ENCODE peak calls at places on chromosomes 4 and X, in six cellular contexts. One of them, this sample, is unnamed.

GRCh38 chrX:11351375-11352295 is 58.4 kb downstream of the AMELX start:
- ATAC-seq in GM12878: peak; percentile 63
- ATAC-seq in HepG2: no peak
- ATAC-seq in K562: peak; percentile 35
- ATAC-seq in upper lobe of left lung: peak; percentile 77
- ATAC-seq in A549: no peak
- ATAC-seq in this sample: peak; percentile 84

GRCh38 chr4:83629945-83630684 is 94.2 kb downstream of the GPAT3 start:
- ATAC-seq in HepG2: peak; percentile 37
- ATAC-seq in GM12878: no peak
- ATAC-seq in K562: peak; percentile 91
- ATAC-seq in A549: no peak
- ATAC-seq in upper lobe of left lung: peak; percentile 93
- ATAC-seq in this sample: peak; percentile 71

GRCh38 chrX:120791013-120791643 is 84.5 kb downstream of the CT47B1 start:
- ATAC-seq in K562: no peak
- ATAC-seq in HepG2: no peak
- ATAC-seq in upper lobe of left lung: peak; percentile 58
- ATAC-seq in A549: peak; percentile 74
- ATAC-seq in GM12878: peak; percentile 34
- ATAC-seq in this sample: peak; percentile 38

GRCh38 chr4:40238700-40239548 is 42.1 kb downstream of the RHOH start:
- ATAC-seq in A549: peak; percentile 59
- ATAC-seq in upper lobe of left lung: peak; percentile 35
- ATAC-seq in HepG2: no peak
- ATAC-seq in K562: peak; percentile 99
- ATAC-seq in GM12878: peak; percentile 50
- ATAC-seq in this sample: no peak

GRCh38 chr4:184237612-184238011 is 19.9 kb upstream of the ENPP6 start:
- ATAC-seq in A549: no peak
- ATAC-seq in K562: peak; percentile 63
- ATAC-seq in GM12878: peak; percentile 71
- ATAC-seq in upper lobe of left lung: no peak
- ATAC-seq in HepG2: no peak
- ATAC-seq in this sample: no peak

GRCh38 chr4:143743591-143743990 is 43.1 kb upstream of the FREM3 start:
- ATAC-seq in K562: no peak
- ATAC-seq in HepG2: no peak
- ATAC-seq in A549: no peak
- ATAC-seq in GM12878: no peak
- ATAC-seq in upper lobe of left lung: no peak
- ATAC-seq in this sample: no peak

GRCh38 chr4:23485793-23486192 is 404.1 kb downstream of the PPARGC1A start:
- ATAC-seq in A549: no peak
- ATAC-seq in GM12878: no peak
- ATAC-seq in K562: peak; percentile 42
- ATAC-seq in HepG2: no peak
- ATAC-seq in upper lobe of left lung: no peak
- ATAC-seq in this sample: no peak

GRCh38 chr4:169271692-169272007 is 894 bp upstream of the SH3RF1 start:
- ATAC-seq in GM12878: peak; percentile 5
- ATAC-seq in K562: no peak
- ATAC-seq in upper lobe of left lung: no peak
- ATAC-seq in A549: peak; percentile 5
- ATAC-seq in HepG2: no peak
- ATAC-seq in this sample: no peak

GRCh38 chr4:122151982-122152698 is at the start of gene BLTP1:
- ATAC-seq in HepG2: peak; percentile 97
- ATAC-seq in upper lobe of left lung: peak; percentile 99
- ATAC-seq in K562: peak; percentile 99
- ATAC-seq in GM12878: peak; percentile 97
- ATAC-seq in A549: peak; percentile 99
- ATAC-seq in this sample: peak; percentile 98
- TF ChIP-seq EP300 in HepG2: no peak
- TF ChIP-seq EP300 in upper lobe of left lung: no peak
- TF ChIP-seq EP300 in K562: no peak
- TF ChIP-seq EP300 in GM12878: no peak
- TF ChIP-seq EP300 in A549: no peak
- TF ChIP-seq EP300 in this sample: no peak

DNA sequence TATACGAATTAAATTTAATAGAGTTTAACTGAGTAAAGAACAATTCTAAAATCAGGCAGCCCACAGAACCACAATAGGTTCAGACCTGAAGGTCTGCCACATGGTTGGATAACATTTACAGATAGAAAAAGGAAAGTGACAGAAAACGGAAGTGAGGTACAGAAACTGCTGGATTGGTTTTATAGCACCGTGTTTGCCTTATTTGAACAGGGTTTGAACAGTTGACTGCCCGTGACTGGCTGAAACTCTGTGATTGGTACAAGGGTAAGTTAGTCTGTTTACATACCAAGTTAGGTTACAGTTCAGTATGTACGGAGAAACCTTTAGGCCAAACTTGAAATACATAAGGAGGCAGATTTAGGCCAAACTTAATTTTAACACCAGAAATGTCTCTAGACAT is 64.1 kb upstream of the ATXN3L start:
- ATAC-seq in HepG2: no peak
- ATAC-seq in A549: no peak
- ATAC-seq in K562: no peak
- ATAC-seq in upper lobe of left lung: no peak
- ATAC-seq in GM12878: peak; percentile 85
- ATAC-seq in this sample: no peak
- H3K4me1 ChIP-seq in HepG2: no peaks in the 10 kb centered on the region
- H3K4me1 ChIP-seq in A549: peaks cover 12% of the 10 kb centered on the region
- H3K4me1 ChIP-seq in K562: no peaks in the 10 kb centered on the region
- H3K4me1 ChIP-seq in upper lobe of left lung: no peaks in the 10 kb centered on the region
- H3K4me1 ChIP-seq in GM12878: no peaks in the 10 kb centered on the region
- H3K4me1 ChIP-seq in this sample: no peaks in the 10 kb centered on the region

DNA sequence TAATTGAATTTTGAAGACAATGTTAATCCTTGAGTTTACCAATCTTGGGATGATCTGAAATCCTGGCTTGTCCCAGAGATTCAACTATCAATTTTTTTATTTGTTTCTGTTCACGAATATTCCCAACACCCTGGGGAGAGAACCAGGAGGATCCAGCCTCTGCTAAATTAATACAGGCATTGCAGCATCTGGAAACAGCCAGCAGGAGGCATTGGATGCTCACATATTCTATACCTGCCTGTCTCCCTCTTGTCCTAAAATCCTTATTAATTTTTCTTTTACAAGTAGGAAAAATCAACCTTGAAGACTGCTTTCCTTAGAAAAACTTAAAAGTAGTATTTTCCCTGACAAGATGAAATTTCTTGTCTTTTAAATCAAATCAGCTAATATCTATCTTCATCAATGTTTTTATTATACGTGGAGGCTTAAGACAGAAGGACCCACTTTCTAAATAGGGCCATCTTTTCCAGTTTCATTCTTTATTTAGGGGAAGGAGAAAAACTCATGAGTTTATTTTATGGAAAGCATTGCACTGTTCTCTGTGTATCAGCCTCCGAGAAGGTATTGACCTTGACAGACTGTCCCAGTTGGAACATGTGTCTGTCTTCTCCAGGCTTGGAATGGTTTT is 102.4 kb downstream of the CLNK start:
- ATAC-seq in upper lobe of left lung: peak; percentile 76
- ATAC-seq in GM12878: peak; percentile 62
- ATAC-seq in HepG2: peak; percentile 82
- ATAC-seq in K562: peak; percentile 85
- ATAC-seq in A549: peak; percentile 76
- ATAC-seq in this sample: no peak
- TF ChIP-seq CTCF in upper lobe of left lung: peak; percentile 80
- TF ChIP-seq CTCF in GM12878: peak; percentile 79
- TF ChIP-seq CTCF in HepG2: peak; percentile 71
- TF ChIP-seq CTCF in K562: peak; percentile 74
- TF ChIP-seq CTCF in A549: peak; percentile 56
- TF ChIP-seq CTCF in this sample: peak; percentile 41

DNA sequence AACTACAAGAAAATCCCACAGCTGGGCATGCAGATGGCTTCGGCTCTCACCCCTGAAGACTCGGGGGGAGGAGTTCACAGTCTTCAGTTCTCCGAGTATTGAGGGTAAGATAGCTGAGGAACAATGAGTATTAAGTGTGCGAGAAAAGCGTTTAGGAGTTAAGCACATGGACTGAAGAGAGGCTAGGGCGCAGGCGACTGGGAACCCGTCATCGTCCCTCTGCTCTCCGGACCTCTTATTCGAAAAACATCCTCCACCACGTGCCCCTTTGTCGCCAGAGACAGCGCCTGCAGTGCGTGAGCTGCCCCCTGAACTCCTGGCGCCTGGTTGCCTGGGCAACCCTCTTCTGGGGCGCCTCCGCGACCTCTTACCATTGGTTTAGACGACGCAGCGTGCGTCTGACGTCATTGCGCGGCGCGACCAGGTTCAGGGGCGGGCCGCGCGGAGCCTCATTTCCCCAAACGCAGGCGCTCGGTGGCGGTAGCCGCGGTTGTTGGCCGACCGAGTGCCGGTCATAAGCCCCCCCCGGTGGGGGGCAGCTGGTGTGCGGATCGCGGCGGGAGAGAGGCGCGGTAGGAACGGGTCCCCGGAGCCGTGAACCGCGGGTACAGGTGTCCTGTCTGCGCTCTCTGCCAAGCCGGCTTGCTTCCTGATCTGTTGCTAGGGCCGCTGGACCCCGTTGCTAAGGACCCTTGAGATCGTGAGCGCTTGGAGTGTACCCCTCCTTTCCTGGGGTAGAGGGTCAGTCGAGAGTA is at the start of gene PACRGL:
- ATAC-seq in K562: peak; percentile 98
- ATAC-seq in GM12878: peak; percentile 100
- ATAC-seq in A549: peak; percentile 100
- ATAC-seq in upper lobe of left lung: peak; percentile 100
- ATAC-seq in HepG2: peak; percentile 100
- ATAC-seq in this sample: peak; percentile 100
- TF ChIP-seq EP300 in K562: no peak
- TF ChIP-seq EP300 in GM12878: no peak
- TF ChIP-seq EP300 in A549: no peak
- TF ChIP-seq EP300 in upper lobe of left lung: no peak
- TF ChIP-seq EP300 in HepG2: no peak
- TF ChIP-seq EP300 in this sample: no peak

GRCh38 chr4:43339435-43339834 is 446.9 kb downstream of the GRXCR1 start:
- ATAC-seq in upper lobe of left lung: no peak
- ATAC-seq in A549: no peak
- ATAC-seq in GM12878: no peak
- ATAC-seq in HepG2: no peak
- ATAC-seq in K562: no peak
- ATAC-seq in this sample: no peak

GRCh38 chr4:43343298-43343697 is 450.8 kb downstream of the GRXCR1 start:
- ATAC-seq in GM12878: no peak
- ATAC-seq in A549: no peak
- ATAC-seq in HepG2: no peak
- ATAC-seq in upper lobe of left lung: no peak
- ATAC-seq in K562: no peak
- ATAC-seq in this sample: no peak

GRCh38 chr4:43337707-43338106 is 445.2 kb downstream of the GRXCR1 start:
- ATAC-seq in K562: no peak
- ATAC-seq in A549: no peak
- ATAC-seq in GM12878: no peak
- ATAC-seq in upper lobe of left lung: no peak
- ATAC-seq in HepG2: no peak
- ATAC-seq in this sample: no peak
- H3K4me1 ChIP-seq in K562: no peaks in the 10 kb centered on the region
- H3K4me1 ChIP-seq in A549: no peaks in the 10 kb centered on the region
- H3K4me1 ChIP-seq in GM12878: no peaks in the 10 kb centered on the region
- H3K4me1 ChIP-seq in upper lobe of left lung: no peaks in the 10 kb centered on the region
- H3K4me1 ChIP-seq in HepG2: no peaks in the 10 kb centered on the region
- H3K4me1 ChIP-seq in this sample: no peaks in the 10 kb centered on the region

GRCh38 chrX:114583646-114584433 is at the start of gene HTR2C:
- ATAC-seq in HepG2: no peak
- ATAC-seq in A549: no peak
- ATAC-seq in K562: no peak
- ATAC-seq in upper lobe of left lung: no peak
- ATAC-seq in GM12878: no peak
- ATAC-seq in this sample: no peak

GRCh38 chrX:114581528-114582263 is 2.2 kb upstream of the HTR2C start:
- ATAC-seq in K562: no peak
- ATAC-seq in A549: no peak
- ATAC-seq in upper lobe of left lung: no peak
- ATAC-seq in HepG2: no peak
- ATAC-seq in GM12878: no peak
- ATAC-seq in this sample: no peak

GRCh38 chrX:114582264-114582632 is 1.6 kb upstream of the HTR2C start:
- ATAC-seq in upper lobe of left lung: no peak
- ATAC-seq in A549: no peak
- ATAC-seq in GM12878: no peak
- ATAC-seq in K562: no peak
- ATAC-seq in HepG2: no peak
- ATAC-seq in this sample: no peak

GRCh38 chrX:114582698-114583395 is 1.0 kb upstream of the HTR2C start:
- ATAC-seq in upper lobe of left lung: no peak
- ATAC-seq in HepG2: no peak
- ATAC-seq in K562: no peak
- ATAC-seq in GM12878: no peak
- ATAC-seq in A549: no peak
- ATAC-seq in this sample: no peak

DNA sequence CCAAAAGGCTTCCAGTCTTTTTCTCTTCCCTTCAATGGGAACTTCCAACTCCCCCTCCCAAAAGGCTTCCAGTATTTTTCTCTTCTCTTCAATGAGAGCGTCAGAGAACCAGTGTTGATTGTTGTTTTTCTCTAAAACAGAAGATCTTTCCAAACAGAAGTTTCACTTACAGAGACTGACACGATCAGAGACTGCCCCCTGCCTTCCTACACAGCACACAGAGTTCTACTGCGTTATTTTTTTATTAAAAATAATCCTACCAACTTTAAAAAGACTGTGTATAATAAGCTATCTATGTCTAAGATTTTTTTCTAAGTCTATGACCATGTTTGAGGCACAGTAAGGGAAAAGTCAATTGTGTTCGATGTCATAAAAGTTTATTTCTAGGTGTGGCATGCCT is 3.5 kb upstream of the HTR2C start:
- ATAC-seq in upper lobe of left lung: no peak
- ATAC-seq in GM12878: no peak
- ATAC-seq in A549: no peak
- ATAC-seq in HepG2: no peak
- ATAC-seq in K562: no peak
- ATAC-seq in this sample: no peak
- TF ChIP-seq CTCF in upper lobe of left lung: no peak
- TF ChIP-seq CTCF in GM12878: no peak
- TF ChIP-seq CTCF in A549: no peak
- TF ChIP-seq CTCF in HepG2: no peak
- TF ChIP-seq CTCF in K562: no peak
- TF ChIP-seq CTCF in this sample: no peak

GRCh38 chr4:159598602-159599001 is 495.7 kb downstream of the RAPGEF2 start:
- ATAC-seq in upper lobe of left lung: no peak
- ATAC-seq in GM12878: no peak
- ATAC-seq in A549: no peak
- ATAC-seq in K562: no peak
- ATAC-seq in HepG2: no peak
- ATAC-seq in this sample: no peak
- TF ChIP-seq EP300 in upper lobe of left lung: no peak
- TF ChIP-seq EP300 in GM12878: no peak
- TF ChIP-seq EP300 in A549: no peak
- TF ChIP-seq EP300 in K562: no peak
- TF ChIP-seq EP300 in HepG2: no peak
- TF ChIP-seq EP300 in this sample: no peak

DNA sequence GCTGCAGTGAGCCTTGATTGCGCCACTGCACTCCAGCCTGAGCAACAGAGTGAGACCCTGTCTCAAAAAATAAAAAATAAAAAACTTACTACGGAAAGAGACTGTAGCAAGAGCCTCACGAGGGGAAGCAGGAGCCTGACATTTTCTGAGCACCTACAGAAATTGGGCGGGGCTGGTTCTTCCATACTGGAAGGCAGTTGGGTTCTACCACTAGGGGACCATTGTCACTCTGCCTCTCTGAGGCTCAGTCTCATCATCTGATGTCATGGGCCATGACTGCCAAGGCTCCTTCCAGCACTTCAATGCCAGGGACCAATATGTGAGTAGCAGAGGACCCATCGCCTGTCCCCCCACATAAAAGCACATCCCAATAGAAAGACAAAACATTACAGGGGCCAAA is 8.2 kb downstream of the SH3KBP1 start:
- ATAC-seq in HepG2: no peak
- ATAC-seq in GM12878: peak; percentile 14
- ATAC-seq in K562: peak; percentile 60
- ATAC-seq in A549: no peak
- ATAC-seq in upper lobe of left lung: no peak
- ATAC-seq in this sample: no peak
- H3K4me1 ChIP-seq in HepG2: peaks cover 23% of the 10 kb centered on the region
- H3K4me1 ChIP-seq in GM12878: peaks cover 13% of the 10 kb centered on the region
- H3K4me1 ChIP-seq in K562: no peaks in the 10 kb centered on the region
- H3K4me1 ChIP-seq in A549: peaks cover 29% of the 10 kb centered on the region
- H3K4me1 ChIP-seq in upper lobe of left lung: no peaks in the 10 kb centered on the region
- H3K4me1 ChIP-seq in this sample: no peaks in the 10 kb centered on the region

This sample was measured in gastroesophageal sphincter.